ENCODE peak calls at places on chromosomes 6 and 20, in seven cellular contexts. B is PC-3; W is natural killer cell; S is RWPE2; I is suprapubic skin; Z is omental fat pad; T is CD4-positive, alpha-beta T cell. D is an unnamed sample.

GRCh38 chr20:34922654-34923381 is 32.8 kb downstream of the GSS start:
- DNase-seq in B (peak; percentile 95), W (no peak), S (peak; percentile 88), I (no peak), Z (no peak), T (no peak), D (no peak)

GRCh38 chr6:149118737-149119653 is 198.5 kb upstream of the TAB2 start:
- DNase-seq in B (no peak), W (no peak), S (no peak), I (no peak), Z (no peak), T (no peak), D (no peak)

GRCh38 chr6:89204096-89204495 is 13.1 kb downstream of the GABRR1 start:
- DNase-seq in B (no peak), W (no peak), S (no peak), I (no peak), Z (no peak), T (no peak), D (no peak)

GRCh38 chr6:165766457-165766856 is 103.4 kb upstream of the PDE10A start:
- DNase-seq in B (peak; percentile 3), W (no peak), S (no peak), I (no peak), Z (no peak), T (no peak), D (no peak)

GRCh38 chr20:58329711-58330110 is 20.2 kb downstream of the RAB22A start:
- DNase-seq in B (no peak), W (no peak), S (no peak), I (no peak), Z (no peak), T (no peak), D (no peak)

GRCh38 chr6:36357872-36358234 is 21.2 kb upstream of the BNIP5 start:
- DNase-seq in B (no peak), W (no peak), S (no peak), I (no peak), Z (no peak), T (no peak), D (no peak)

GRCh38 chr6:114339706-114340105 is 3.1 kb downstream of the HS3ST5 start:
- DNase-seq in B (peak; percentile 84), W (no peak), S (no peak), I (no peak), Z (no peak), T (no peak), D (no peak)

GRCh38 chr20:8292793-8293192 is 160.7 kb downstream of the PLCB1 start:
- DNase-seq in B (no peak), W (no peak), S (no peak), I (no peak), Z (no peak), T (no peak), D (no peak)

GRCh38 chr20:4720121-4720976 is 1.4 kb upstream of the PRND start:
- DNase-seq in B (peak; percentile 85), W (peak; percentile 67), S (no peak), I (peak; percentile 78), Z (no peak), T (peak; percentile 64), D (peak; percentile 47)

GRCh38 chr6:71473908-71474307 is 185.3 kb downstream of the OGFRL1 start:
- DNase-seq in B (peak; percentile 77), W (no peak), S (no peak), I (peak; percentile 92), Z (peak; percentile 36), T (no peak), D (no peak)

GRCh38 chr6:162733489-162733888 is 5.7 kb downstream of the PACRG start:
- DNase-seq in B (no peak), W (no peak), S (no peak), I (no peak), Z (no peak), T (no peak), D (no peak)

GRCh38 chr6:104321301-104321700 is 538.4 kb downstream of the HACE1 start:
- DNase-seq in B (no peak), W (no peak), S (no peak), I (no peak), Z (no peak), T (no peak), D (no peak)

GRCh38 chr20:50852085-50852484 is 57.2 kb downstream of the BCAS4 start:
- DNase-seq in B (no peak), W (no peak), S (no peak), I (no peak), Z (no peak), T (no peak), D (no peak)

GRCh38 chr6:89984926-89985743 is 90.9 kb downstream of the GJA10 start:
- DNase-seq in B (no peak), W (no peak), S (no peak), I (peak; percentile 66), Z (no peak), T (no peak), D (no peak)

GRCh38 chr6:41679696-41680095 is 41.4 kb downstream of the MDFI start:
- DNase-seq in B (no peak), W (no peak), S (no peak), I (no peak), Z (no peak), T (no peak), D (no peak)

GRCh38 chr20:56974499-56975250 is 291.8 kb downstream of the BMP7 start:
- DNase-seq in B (peak; percentile 92), W (no peak), S (peak; percentile 74), I (no peak), Z (peak; percentile 47), T (no peak), D (peak; percentile 44)

GRCh38 chr6:51432481-51432880 is 613.8 kb downstream of the TFAP2B start:
- DNase-seq in B (peak; percentile 7), W (no peak), S (no peak), I (no peak), Z (no peak), T (no peak), D (no peak)

GRCh38 chr20:4065405-4065841 is 50.1 kb upstream of the RNF24 start:
- DNase-seq in B (peak; percentile 49), W (no peak), S (peak; percentile 3), I (no peak), Z (no peak), T (no peak), D (no peak)

GRCh38 chr6:13522639-13523038 is 35.2 kb upstream of the GFOD1 start:
- DNase-seq in B (peak; percentile 76), W (no peak), S (no peak), I (no peak), Z (no peak), T (no peak), D (no peak)

GRCh38 chr20:35991142-35991771 is 22.9 kb downstream of the CNBD2 start:
- DNase-seq in B (peak; percentile 68), W (no peak), S (no peak), I (no peak), Z (no peak), T (no peak), D (no peak)

GRCh38 chr20:37902504-37903313 is at the start of gene VSTM2L:
- DNase-seq in B (peak; percentile 72), W (no peak), S (peak; percentile 85), I (no peak), Z (no peak), T (no peak), D (no peak)

DNA sequence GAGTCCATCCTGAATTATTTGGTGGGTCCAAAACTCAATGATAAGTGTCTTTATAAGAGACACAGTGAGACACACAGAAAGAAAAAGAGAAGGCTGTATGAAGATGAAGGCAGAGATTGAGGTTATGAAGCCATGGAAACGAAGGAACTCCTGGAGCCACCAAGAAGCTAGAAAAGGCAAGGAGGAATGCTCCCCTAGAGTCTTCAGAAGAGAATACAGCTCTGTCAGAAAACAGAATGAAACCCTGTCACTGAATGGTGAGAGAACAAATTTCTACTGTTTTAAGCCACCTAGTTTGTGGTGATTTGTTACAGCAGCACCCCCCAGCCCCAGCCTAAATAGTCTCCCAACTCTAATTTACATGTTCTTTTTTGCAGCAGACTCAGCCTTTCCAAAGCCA is 635.1 kb downstream of the EPHA7 start:
- DNase-seq in B (no peak), W (no peak), S (no peak), I (no peak), Z (no peak), T (no peak), D (no peak)
- TF ChIP-seq CTCF in B (no peak), W (no peak), S (no peak), I (no peak), Z (no peak), T (no peak), D (no peak)

GRCh38 chr20:44656447-44656846 is 4.9 kb upstream of the ADA start:
- DNase-seq in B (no peak), W (no peak), S (no peak), I (no peak), Z (no peak), T (no peak), D (no peak)

GRCh38 chr20:44657875-44658274 is 6.4 kb upstream of the ADA start:
- DNase-seq in B (no peak), W (no peak), S (no peak), I (no peak), Z (no peak), T (no peak), D (no peak)

GRCh38 chr20:44659931-44660330 is 8.4 kb upstream of the ADA start:
- DNase-seq in B (no peak), W (no peak), S (no peak), I (no peak), Z (no peak), T (no peak), D (no peak)

GRCh38 chr20:44660506-44660905 is 9.0 kb upstream of the ADA start:
- DNase-seq in B (no peak), W (no peak), S (no peak), I (no peak), Z (no peak), T (no peak), D (no peak)

DNA sequence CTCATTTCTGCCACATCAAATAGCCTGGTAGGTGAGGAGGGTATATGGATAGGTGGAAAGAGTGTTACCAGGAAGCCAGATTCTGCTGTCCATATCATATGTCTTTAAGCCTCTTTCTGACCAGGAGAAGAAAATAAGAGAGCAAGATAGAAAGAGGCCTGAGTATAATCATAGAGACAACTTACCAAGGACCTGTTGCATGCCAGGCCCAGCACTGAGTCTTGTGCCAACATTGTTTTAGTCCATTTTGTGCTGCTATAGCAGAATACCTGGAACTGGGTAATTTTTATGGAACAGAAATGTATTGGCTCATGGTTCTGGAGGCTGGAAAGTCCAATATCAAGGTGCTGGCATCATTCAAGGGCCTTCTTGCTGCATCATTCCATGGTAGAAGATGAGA is 7.3 kb upstream of the ADA start:
- DNase-seq in B (no peak), W (no peak), S (no peak), I (no peak), Z (no peak), T (no peak), D (no peak)
- TF ChIP-seq CTCF in B (no peak), W (no peak), S (no peak), I (no peak), Z (no peak), T (no peak), D (no peak)

GRCh38 chr20:11173936-11174335 is 500.1 kb upstream of the JAG1 start:
- DNase-seq in B (no peak), W (no peak), S (no peak), I (no peak), Z (no peak), T (no peak), D (no peak)
- TF ChIP-seq CTCF in B (no peak), W (no peak), S (no peak), I (no peak), Z (no peak), T (no peak), D (no peak)

DNA sequence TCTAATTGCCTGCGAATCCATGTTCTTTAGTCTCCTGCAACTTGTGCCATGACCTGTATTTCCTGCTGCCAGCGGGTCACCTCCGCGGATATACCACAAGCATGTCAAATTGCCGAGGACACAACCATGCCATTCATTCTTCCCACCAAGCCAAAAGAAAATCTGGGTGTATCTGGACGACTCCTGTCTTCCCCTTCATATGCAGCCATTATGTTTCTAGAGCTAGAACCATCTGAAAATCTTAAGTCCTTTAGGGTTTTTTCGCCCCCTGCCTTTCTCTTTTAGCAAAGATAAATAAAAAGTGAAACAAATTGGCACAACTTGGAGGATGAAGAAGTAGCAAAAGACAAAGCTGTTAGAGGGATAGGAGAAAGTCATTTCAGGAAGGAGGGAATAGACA is 242.6 kb downstream of the ARID1B start:
- DNase-seq in B (peak; percentile 16), W (no peak), S (no peak), I (no peak), Z (no peak), T (no peak), D (no peak)
- TF ChIP-seq CTCF in B (peak; percentile 16), W (no peak), S (no peak), I (no peak), Z (no peak), T (no peak), D (no peak)